ENCODE peak calls at places on chromosomes 4 and X, in seven cellular contexts. D is breast epithelium, M is GM12878, A is esophagus muscularis mucosa, R is upper lobe of left lung, B is transverse colon, U is K562. O is an unnamed sample.

GRCh38 chr4:153283260-153283659 is 61.2 kb upstream of the MND1 start:
- DNase-seq in D (no peak), M (no peak), A (no peak), R (no peak), B (no peak), U (no peak), O (no peak)

GRCh38 chrX:9342581-9343051 is 122.2 kb upstream of the TBL1X start:
- DNase-seq in D (peak; percentile 75), M (no peak), A (peak; percentile 93), R (peak; percentile 86), B (peak; percentile 85), U (peak; percentile 90), O (peak; percentile 88)

GRCh38 chrX:27680726-27681125 is 90.6 kb downstream of the DCAF8L2 start:
- DNase-seq in D (no peak), M (no peak), A (no peak), R (no peak), B (no peak), U (no peak), O (no peak)

GRCh38 chrX:134626434-134626833 is 31.8 kb downstream of the PLAC1 start:
- DNase-seq in D (peak; percentile 57), M (no peak), A (no peak), R (no peak), B (no peak), U (no peak), O (no peak)

GRCh38 chr4:128060130-128060619 is 937 bp upstream of the LARP1B start:
- DNase-seq in D (no peak), M (no peak), A (no peak), R (no peak), B (no peak), U (no peak), O (no peak)

GRCh38 chr4:5280845-5281244 is 229.6 kb downstream of the STK32B start:
- DNase-seq in D (no peak), M (peak; percentile 4), A (no peak), R (no peak), B (no peak), U (no peak), O (no peak)

GRCh38 chrX:47179221-47179927 is 14.3 kb upstream of the UBA1 start:
- DNase-seq in D (peak; percentile 52), M (no peak), A (no peak), R (no peak), B (no peak), U (no peak), O (no peak)

GRCh38 chrX:98405376-98405775 is 1521.7 kb downstream of the RPA4 start:
- DNase-seq in D (no peak), M (no peak), A (no peak), R (no peak), B (no peak), U (no peak), O (no peak)

GRCh38 chr4:123649644-123650356 is 253.2 kb downstream of the SPRY1 start:
- DNase-seq in D (no peak), M (no peak), A (no peak), R (peak; percentile 26), B (peak; percentile 38), U (no peak), O (no peak)

GRCh38 chr4:74997942-74998341 is 65.0 kb downstream of the PARM1 start:
- DNase-seq in D (no peak), M (no peak), A (peak; percentile 14), R (no peak), B (no peak), U (no peak), O (no peak)

GRCh38 chr4:17276821-17277220 is 235.1 kb downstream of the QDPR start:
- DNase-seq in D (no peak), M (no peak), A (no peak), R (no peak), B (no peak), U (no peak), O (no peak)

DNA sequence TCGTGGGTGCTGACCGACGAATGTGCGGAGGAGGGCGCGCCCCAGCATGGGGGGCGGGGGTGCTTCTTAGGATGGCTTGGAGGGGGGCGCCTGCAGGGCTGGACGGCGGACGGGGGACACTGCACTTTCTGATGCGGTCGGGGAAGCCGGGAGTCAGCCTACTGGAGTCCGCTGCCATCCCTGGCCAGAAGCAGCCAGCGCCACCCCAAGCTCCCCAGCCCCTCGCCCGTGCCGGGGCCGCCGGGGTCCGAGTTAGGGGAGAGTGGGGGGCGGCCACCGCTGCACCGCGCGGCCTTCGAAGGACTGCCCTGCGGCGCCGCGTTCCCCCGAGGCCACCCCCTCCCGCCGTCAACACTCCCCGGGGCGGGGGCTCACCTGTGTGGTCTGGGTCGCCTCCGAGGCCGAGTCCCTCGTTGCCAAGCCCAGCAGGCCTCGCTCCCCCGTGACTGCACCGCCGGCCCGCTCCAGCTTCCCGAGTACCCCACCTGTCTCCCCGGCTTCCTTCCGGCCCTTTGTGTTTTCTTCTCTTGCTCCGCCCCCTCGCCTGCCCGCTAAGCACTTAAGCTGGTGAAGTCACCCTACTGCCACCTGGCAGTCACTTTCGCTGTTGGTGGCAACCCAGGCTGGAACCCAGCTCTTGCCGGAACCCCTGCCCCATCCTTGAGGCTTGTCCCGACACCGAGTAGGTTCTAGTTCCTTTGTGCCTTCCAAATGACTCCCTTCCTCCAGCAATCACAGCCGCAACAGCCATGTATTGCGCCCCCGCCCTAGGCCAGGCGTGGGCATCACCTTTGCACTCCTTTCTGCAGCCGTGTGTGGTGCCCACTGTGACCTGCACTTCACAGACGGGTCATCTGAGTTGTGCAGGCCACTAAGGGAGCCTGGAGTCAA is at the start of gene OCIAD2:
- DNase-seq in D (peak; percentile 68), M (peak; percentile 39), A (no peak), R (peak; percentile 87), B (peak; percentile 86), U (no peak), O (peak; percentile 83)
- TF ChIP-seq POLR2AphosphoS5 in D (peak; percentile 59), M (peak; percentile 67), A (peak; percentile 12), R (peak; percentile 33), B (peak; percentile 31), U (no peak), O (peak; percentile 30)

DNA sequence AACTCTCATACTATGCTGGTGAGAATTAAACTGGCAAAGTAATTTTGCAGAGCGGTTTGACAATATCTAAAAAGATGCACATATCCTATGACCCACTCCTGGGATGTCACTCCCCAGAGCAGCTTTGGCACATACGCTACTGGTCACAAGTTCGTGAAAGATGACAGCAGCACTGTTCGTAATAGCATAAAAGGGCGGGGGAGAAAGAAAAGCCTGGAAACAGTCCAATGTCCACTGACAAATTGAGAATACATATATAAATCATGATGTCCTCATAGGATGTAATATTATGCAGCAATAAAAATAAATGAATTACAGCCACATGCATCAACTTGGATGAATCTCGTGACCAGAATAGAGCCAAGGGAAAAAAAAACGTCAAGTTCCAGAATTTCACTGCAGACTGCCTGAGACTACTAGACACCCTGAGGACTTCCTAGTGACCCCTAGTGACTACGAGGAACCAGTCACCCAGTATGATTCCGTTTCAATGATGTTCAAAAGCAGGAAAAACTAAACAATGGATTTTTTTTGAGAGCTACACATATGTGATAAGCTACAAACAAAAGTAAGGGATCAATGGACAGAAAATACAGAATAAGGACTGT is 1.8 kb downstream of the PCSK1N start:
- DNase-seq in D (no peak), M (no peak), A (no peak), R (no peak), B (no peak), U (no peak), O (no peak)
- TF ChIP-seq CTCF in D (no peak), M (no peak), A (no peak), R (no peak), B (no peak), U (peak; percentile 30), O (no peak)

GRCh38 chr4:88758264-88758663 is 60.6 kb upstream of the NAP1L5 start:
- DNase-seq in D (no peak), M (no peak), A (no peak), R (no peak), B (no peak), U (no peak), O (no peak)

GRCh38 chr4:88757776-88758175 is 60.1 kb upstream of the NAP1L5 start:
- DNase-seq in D (no peak), M (no peak), A (no peak), R (no peak), B (no peak), U (no peak), O (no peak)

GRCh38 chr4:88761342-88761741 is 63.7 kb upstream of the NAP1L5 start:
- DNase-seq in D (no peak), M (no peak), A (no peak), R (no peak), B (no peak), U (no peak), O (no peak)

GRCh38 chr4:88757067-88757466 is 59.4 kb upstream of the NAP1L5 start:
- DNase-seq in D (no peak), M (no peak), A (no peak), R (no peak), B (no peak), U (no peak), O (no peak)

DNA sequence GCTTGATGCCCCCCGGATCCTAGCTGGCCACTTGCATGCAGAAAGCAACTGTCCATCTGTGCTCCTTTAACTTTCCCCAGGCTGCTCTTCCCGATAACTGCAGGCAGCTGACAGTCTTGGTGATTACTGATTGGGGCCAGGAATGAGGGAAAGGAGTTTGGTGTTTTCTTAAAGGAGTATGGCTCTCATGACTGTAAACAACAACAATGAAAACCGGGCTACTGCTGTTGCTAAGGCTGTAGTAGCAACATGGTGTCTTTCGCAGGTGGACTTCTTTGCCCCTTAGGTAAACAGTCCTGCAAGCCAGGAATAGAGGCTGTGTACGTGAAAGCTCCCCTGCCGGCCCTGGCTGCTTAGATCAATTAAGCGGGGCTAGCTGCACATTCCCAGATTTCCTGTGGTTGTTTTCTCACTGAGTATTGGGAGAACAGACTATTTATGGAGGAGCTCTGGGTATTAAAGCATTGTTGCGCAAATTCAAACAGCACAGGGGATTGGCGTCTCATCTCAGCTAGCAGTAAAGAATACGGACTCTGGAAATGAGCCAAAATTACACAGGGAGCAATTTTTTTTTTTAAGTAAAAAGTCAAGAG is 61.5 kb upstream of the NAP1L5 start:
- DNase-seq in D (no peak), M (no peak), A (no peak), R (no peak), B (no peak), U (no peak), O (no peak)
- TF ChIP-seq POLR2AphosphoS5 in D (no peak), M (no peak), A (no peak), R (no peak), B (no peak), U (no peak), O (no peak)

DNA sequence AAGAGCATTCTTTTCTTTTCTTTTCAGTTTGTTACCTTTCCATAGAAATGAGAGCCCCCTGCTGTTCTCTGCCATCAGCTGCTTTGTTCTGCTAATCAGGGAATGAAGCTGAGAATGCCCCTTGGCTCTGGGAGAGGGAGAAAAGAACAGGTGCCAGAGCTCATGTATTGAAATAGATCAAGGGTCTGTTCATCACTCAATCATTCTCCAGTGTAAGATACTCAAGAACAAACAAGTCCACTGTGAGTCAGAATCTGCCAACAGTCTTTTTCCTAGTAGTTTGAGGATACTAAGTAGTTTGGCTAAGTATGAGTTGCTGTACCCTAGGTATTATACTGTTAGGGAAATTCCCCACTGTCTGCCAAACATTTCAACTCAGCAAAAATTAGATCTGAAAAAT is 144.3 kb downstream of the RTL3 start:
- DNase-seq in D (no peak), M (no peak), A (no peak), R (no peak), B (no peak), U (no peak), O (no peak)
- TF ChIP-seq CTCF in D (no peak), M (no peak), A (no peak), R (no peak), B (no peak), U (no peak), O (no peak)